ENCODE peak calls at places on chromosomes 11 and 22, in four cellular contexts. A is H1, B is Karpas-422, R is cardiac muscle cell. Y is an unnamed sample.

GRCh38 chr11:128146926-128147605 is 440.3 kb downstream of the ETS1 start:
- DNase-seq in R (no peak), A (no peak), B (no peak), Y (no peak)

GRCh38 chr11:36775157-36775556 is 177.1 kb upstream of the RAG2 start:
- DNase-seq in R (no peak), A (no peak), B (no peak), Y (no peak)

GRCh38 chr22:35966314-35967045 is 62.1 kb downstream of the RBFOX2 start:
- DNase-seq in B (no peak), R (no peak), A (no peak), Y (no peak)

GRCh38 chr22:45506961-45507360 is 4.3 kb downstream of the FBLN1 start:
- DNase-seq in R (no peak), A (no peak), B (no peak), Y (no peak)

GRCh38 chr11:82775736-82776346 is 42.2 kb upstream of the FAM181B start:
- DNase-seq in R (peak; percentile 49), A (peak; percentile 50), B (peak; percentile 88), Y (no peak)

GRCh38 chr22:44957267-44957905 is 52.4 kb downstream of the PHF21B start:
- DNase-seq in A (no peak), R (peak; percentile 37), B (peak; percentile 44), Y (no peak)

GRCh38 chr11:106286881-106287504 is 209.5 kb downstream of the AASDHPPT start:
- DNase-seq in R (peak; percentile 63), B (no peak), A (no peak), Y (no peak)

GRCh38 chr11:66388746-66389386 is 17.3 kb upstream of the SLC29A2 start:
- DNase-seq in A (no peak), R (peak; percentile 85), B (peak; percentile 94), Y (peak; percentile 38)

GRCh38 chr22:35911877-35912276 is 116.7 kb downstream of the RBFOX2 start:
- DNase-seq in B (no peak), A (no peak), R (no peak), Y (no peak)

GRCh38 chr11:103541186-103541795 is 432.1 kb downstream of the DYNC2H1 start:
- DNase-seq in R (no peak), A (no peak), B (no peak), Y (no peak)

GRCh38 chr11:74141274-74141695 is 29.5 kb downstream of the C2CD3 start:
- DNase-seq in R (no peak), A (no peak), B (no peak), Y (no peak)

GRCh38 chr22:28254396-28254795 is 335.3 kb upstream of the PITPNB start:
- DNase-seq in B (no peak), A (no peak), R (no peak), Y (no peak)

GRCh38 chr11:113384551-113384950 is 3.0 kb upstream of the ANKK1 start:
- DNase-seq in B (no peak), A (no peak), R (peak; percentile 17), Y (no peak)

GRCh38 chr11:34044664-34045485 is 6.7 kb upstream of the CAPRIN1 start:
- DNase-seq in R (no peak), B (no peak), A (peak; percentile 23), Y (no peak)

GRCh38 chr11:24142062-24142461 is 354.8 kb upstream of the LUZP2 start:
- DNase-seq in B (no peak), A (no peak), R (no peak), Y (no peak)

GRCh38 chr11:19792510-19792909 is 79.9 kb downstream of the NAV2 start:
- DNase-seq in A (no peak), R (peak; percentile 68), B (no peak), Y (no peak)

GRCh38 chr11:34654491-34655334 is 33.8 kb downstream of the EHF start:
- DNase-seq in B (no peak), A (no peak), R (no peak), Y (no peak)

GRCh38 chr11:107014871-107015270 is 3.4 kb downstream of the GUCY1A2 start:
- DNase-seq in R (no peak), B (no peak), A (no peak), Y (no peak)

GRCh38 chr22:45496451-45496941 is 6.2 kb upstream of the FBLN1 start:
- DNase-seq in R (no peak), B (no peak), A (no peak), Y (no peak)

GRCh38 chr11:92296138-92296515 is 71.5 kb downstream of the FAT3 start:
- DNase-seq in R (no peak), B (no peak), A (no peak), Y (no peak)

GRCh38 chr22:42080287-42080686 is 787 bp downstream of the SMDT1 start:
- DNase-seq in B (peak; percentile 67), R (peak; percentile 10), A (no peak), Y (no peak)

GRCh38 chr11:121104223-121104831 is 3.3 kb downstream of the TECTA start:
- DNase-seq in R (no peak), B (peak; percentile 52), A (no peak), Y (no peak)

GRCh38 chr11:115941481-115941993 is 437.3 kb upstream of the CADM1 start:
- DNase-seq in A (no peak), R (no peak), B (no peak), Y (no peak)

GRCh38 chr11:130475426-130476053 is 27.1 kb downstream of the ADAMTS15 start:
- DNase-seq in R (no peak), A (no peak), B (no peak), Y (no peak)

GRCh38 chr22:31610611-31611010 is 51.4 kb downstream of the PISD start:
- DNase-seq in B (no peak), A (no peak), R (no peak), Y (no peak)

GRCh38 chr11:94809251-94809650 is 41.1 kb downstream of the AMOTL1 start:
- DNase-seq in A (no peak), B (no peak), R (no peak), Y (no peak)

GRCh38 chr11:68872216-68873003 is 30.7 kb upstream of the CPT1A start:
- DNase-seq in R (peak; percentile 72), B (no peak), A (no peak), Y (no peak)

GRCh38 chr11:102530558-102530957 is at the start of gene MMP7:
- DNase-seq in B (no peak), A (no peak), R (no peak), Y (no peak)

GRCh38 chr11:61949169-61950034 is 749 bp upstream of the BEST1 start:
- DNase-seq in B (peak; percentile 88), A (peak; percentile 34), R (peak; percentile 48), Y (no peak)

GRCh38 chr22:42299586-42300285 is 29.3 kb upstream of the TCF20 start:
- DNase-seq in R (peak; percentile 52), B (peak; percentile 80), A (no peak), Y (peak; percentile 59)

GRCh38 chr22:46007848-46008261 is 30.9 kb upstream of the WNT7B start:
- DNase-seq in R (no peak), A (no peak), B (no peak), Y (no peak)

GRCh38 chr22:23566716-23567475 is 13.2 kb downstream of the IGLL1 start:
- DNase-seq in R (no peak), A (no peak), B (no peak), Y (no peak)

GRCh38 chr11:105004021-105004420 is 18.9 kb downstream of the CASP5 start:
- DNase-seq in R (no peak), B (no peak), A (no peak), Y (no peak)

GRCh38 chr11:48081151-48082010 is 101.0 kb downstream of the PTPRJ start:
- DNase-seq in B (no peak), A (no peak), R (no peak), Y (no peak)

DNA sequence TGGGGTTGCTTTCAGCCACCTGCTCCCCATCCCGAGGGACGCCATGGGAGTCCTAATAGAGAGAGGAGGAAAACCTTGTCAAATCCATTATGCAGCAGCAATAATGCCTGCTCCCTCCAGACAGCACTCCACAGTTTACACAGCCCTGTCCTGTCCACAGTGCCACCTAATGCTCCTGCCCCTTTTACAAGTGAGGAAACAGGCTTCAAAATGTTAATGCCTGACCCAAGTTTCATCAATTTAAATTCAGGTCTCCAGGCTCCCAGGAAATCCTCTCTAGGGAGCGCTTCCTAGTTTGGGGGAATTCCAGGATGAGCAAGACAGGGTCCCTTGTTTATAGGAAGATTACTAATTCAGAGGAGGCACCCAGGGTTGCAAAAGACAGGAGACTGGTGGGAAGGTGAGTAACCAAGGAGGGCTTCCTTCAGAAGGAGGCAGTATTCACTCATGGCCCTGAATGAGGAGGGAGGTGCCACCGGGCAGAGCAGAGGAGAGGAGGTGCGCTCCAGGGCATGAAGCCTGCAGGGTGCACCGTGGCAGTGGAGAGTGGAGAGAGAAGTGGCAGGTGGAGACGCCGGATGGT is 1.5 kb downstream of the TMEM132A start:
- DNase-seq in B (no peak), R (no peak), A (no peak), Y (no peak)
- H3K27ac ChIP-seq in B (no peak overlapping the region), R (no peak overlapping the region), A (no peak overlapping the region), Y (no peak overlapping the region)

GRCh38 chr11:88583232-88583631 is 245.7 kb upstream of the CTSC start:
- DNase-seq in R (no peak), B (no peak), A (no peak), Y (no peak)

GRCh38 chr11:88576741-88577140 is 239.2 kb upstream of the CTSC start:
- DNase-seq in A (no peak), R (no peak), B (no peak), Y (no peak)

GRCh38 chr11:88575876-88576275 is 238.3 kb upstream of the CTSC start:
- DNase-seq in A (no peak), B (no peak), R (no peak), Y (no peak)

DNA sequence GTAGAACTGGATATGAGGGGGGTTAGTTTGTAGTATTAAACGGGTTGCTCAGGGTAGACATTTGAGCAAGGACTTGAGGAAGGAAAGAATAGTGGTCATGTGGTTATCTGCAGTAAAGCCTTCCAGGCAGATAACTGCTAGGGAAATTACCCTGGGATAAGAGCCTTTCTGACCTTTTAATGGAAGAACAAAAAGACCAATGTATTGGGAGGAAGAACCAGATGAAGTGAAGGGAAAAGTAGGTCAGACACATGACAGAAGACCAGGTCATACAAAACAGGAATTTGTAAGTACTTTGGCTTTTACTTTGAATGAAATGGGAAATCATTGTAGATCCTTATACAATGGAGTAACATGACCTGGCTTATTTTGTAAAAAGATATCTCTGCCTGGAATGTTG is 241.9 kb upstream of the CTSC start:
- DNase-seq in B (no peak), A (no peak), R (no peak), Y (no peak)
- H3K4me1 ChIP-seq in B (no peaks in the 10 kb centered on the region), A (peaks cover 2% of the 10 kb centered on the region), R (no peaks in the 10 kb centered on the region), Y (no peaks in the 10 kb centered on the region)

GRCh38 chr11:31815743-31816466 is 4.8 kb upstream of the PAX6 start:
- DNase-seq in R (no peak), A (no peak), B (no peak), Y (no peak)
- H3K4me3 ChIP-seq in R (no peak overlapping the region), A (no peak overlapping the region), B (no peak overlapping the region), Y (peak overlapping the region; percentile 22)

DNA sequence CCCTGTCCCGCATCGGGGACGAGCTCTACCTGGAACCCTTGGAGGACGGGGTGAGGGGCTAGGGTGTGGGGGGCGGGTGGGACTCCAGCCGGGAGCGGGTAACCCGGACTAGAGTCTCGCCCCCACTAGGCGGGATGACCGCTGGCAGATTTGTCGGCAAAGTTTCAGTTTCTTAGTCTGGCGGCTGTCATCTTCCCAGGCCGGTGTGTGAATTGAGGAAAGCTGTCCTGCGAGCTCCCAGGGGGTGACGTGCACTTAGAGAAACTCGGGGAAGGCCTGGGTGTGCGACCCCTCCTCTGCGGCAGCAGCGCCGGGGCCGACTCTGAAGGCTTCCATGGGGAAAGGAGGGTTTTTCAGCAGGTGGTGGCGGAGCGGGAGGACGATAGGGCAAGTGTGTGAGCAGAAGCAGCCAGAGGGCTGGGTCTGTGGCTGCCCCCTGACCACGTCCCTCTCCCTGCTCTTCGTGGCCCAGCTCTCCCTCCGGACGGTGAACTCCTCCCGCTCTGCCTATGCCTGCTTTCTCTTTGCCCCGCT is 463 bp downstream of the RAD9A start:
- DNase-seq in B (no peak), R (no peak), A (no peak), Y (no peak)
- H3K27ac ChIP-seq in B (peak overlapping the region; percentile 50), R (no peak overlapping the region), A (no peak overlapping the region), Y (peak overlapping the region; percentile 79)

Y was measured in effector memory CD4-positive, alpha-beta T cell.